ENCODE peak calls at places on chromosome 6, in nine cellular contexts. Q, B, M, L, F, T, P, U and H are unnamed samples.

GRCh38 chr6:168051648-168052047 is 27.4 kb downstream of the FRMD1 start:
- DNase-seq in Q (no peak), B (no peak), M (no peak), L (no peak), F (no peak), T (no peak), P (no peak), U (no peak), H (no peak)

GRCh38 chr6:21769405-21769851 is 175.9 kb downstream of the SOX4 start:
- DNase-seq in Q (peak; percentile 49), B (no peak), M (no peak), L (no peak), F (peak; percentile 82), T (no peak), P (no peak), U (no peak), H (no peak)

GRCh38 chr6:13432526-13433218 is 54.7 kb downstream of the GFOD1 start:
- DNase-seq in Q (no peak), B (no peak), M (no peak), L (no peak), F (peak; percentile 42), T (no peak), P (no peak), U (no peak), H (no peak)

GRCh38 chr6:44504321-44504761 is 116.8 kb downstream of the CDC5L start:
- DNase-seq in Q (no peak), B (no peak), M (no peak), L (no peak), F (no peak), T (no peak), P (no peak), U (no peak), H (no peak)

GRCh38 chr6:27507041-27507956 is 34.4 kb upstream of the ZNF184 start:
- DNase-seq in Q (peak; percentile 25), B (no peak), M (no peak), L (no peak), F (no peak), T (no peak), P (no peak), U (no peak), H (no peak)

GRCh38 chr6:163151212-163151611 is 263.3 kb upstream of the QKI start:
- DNase-seq in Q (no peak), B (no peak), M (no peak), L (no peak), F (no peak), T (no peak), P (no peak), U (no peak), H (no peak)

GRCh38 chr6:113969888-113970807 is 800 bp downstream of the HDAC2 start:
- DNase-seq in Q (peak; percentile 60), B (peak; percentile 53), M (peak; percentile 35), L (peak; percentile 65), F (peak; percentile 69), T (peak; percentile 15), P (peak; percentile 63), U (peak; percentile 74), H (peak; percentile 56)

GRCh38 chr6:51025082-51025777 is 206.6 kb downstream of the TFAP2B start:
- DNase-seq in Q (peak; percentile 72), B (no peak), M (no peak), L (no peak), F (no peak), T (no peak), P (no peak), U (no peak), H (no peak)

GRCh38 chr6:1103027-1103426 is 208.9 kb upstream of the FOXQ1 start:
- DNase-seq in Q (no peak), B (no peak), M (no peak), L (no peak), F (peak; percentile 59), T (no peak), P (no peak), U (no peak), H (no peak)

DNA sequence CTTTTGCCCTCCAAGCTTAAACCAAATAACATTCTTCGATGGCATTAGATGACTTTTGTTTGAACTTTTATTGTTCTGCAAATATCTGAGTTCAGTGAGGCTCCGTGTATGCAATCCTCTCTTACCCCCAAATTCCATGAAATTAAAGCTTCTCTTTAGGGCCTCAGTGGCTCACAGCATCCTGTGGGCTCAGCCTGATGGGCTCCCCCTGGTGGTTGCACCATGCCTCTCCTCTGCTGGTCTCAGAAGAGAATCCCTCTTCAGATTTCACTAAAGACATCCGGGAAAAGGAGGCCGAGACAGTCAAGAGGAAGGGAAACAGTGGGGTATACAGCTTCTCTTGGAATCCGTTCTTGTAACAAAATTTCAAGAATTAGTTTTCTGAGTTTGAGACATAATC is 331.6 kb upstream of the NT5E start:
- DNase-seq in Q (no peak), B (no peak), M (no peak), L (no peak), F (no peak), T (no peak), P (no peak), U (no peak), H (no peak)
- TF ChIP-seq CTCF in Q (no peak), B (no peak), M (no peak), L (no peak), F (no peak), T (no peak), P (peak; percentile 42), U (no peak), H (no peak)

GRCh38 chr6:52046456-52046855 is 41.0 kb downstream of the PKHD1 start:
- DNase-seq in Q (no peak), B (no peak), M (no peak), L (no peak), F (no peak), T (no peak), P (no peak), U (no peak), H (no peak)

GRCh38 chr6:52050051-52050405 is 37.4 kb downstream of the PKHD1 start:
- DNase-seq in Q (no peak), B (no peak), M (no peak), L (no peak), F (no peak), T (no peak), P (no peak), U (no peak), H (no peak)

GRCh38 chr6:52045033-52045432 is 42.4 kb downstream of the PKHD1 start:
- DNase-seq in Q (no peak), B (no peak), M (no peak), L (no peak), F (no peak), T (no peak), P (no peak), U (no peak), H (no peak)

GRCh38 chr6:52053038-52053704 is 34.2 kb downstream of the PKHD1 start:
- DNase-seq in Q (no peak), B (no peak), M (no peak), L (no peak), F (no peak), T (no peak), P (no peak), U (no peak), H (no peak)

DNA sequence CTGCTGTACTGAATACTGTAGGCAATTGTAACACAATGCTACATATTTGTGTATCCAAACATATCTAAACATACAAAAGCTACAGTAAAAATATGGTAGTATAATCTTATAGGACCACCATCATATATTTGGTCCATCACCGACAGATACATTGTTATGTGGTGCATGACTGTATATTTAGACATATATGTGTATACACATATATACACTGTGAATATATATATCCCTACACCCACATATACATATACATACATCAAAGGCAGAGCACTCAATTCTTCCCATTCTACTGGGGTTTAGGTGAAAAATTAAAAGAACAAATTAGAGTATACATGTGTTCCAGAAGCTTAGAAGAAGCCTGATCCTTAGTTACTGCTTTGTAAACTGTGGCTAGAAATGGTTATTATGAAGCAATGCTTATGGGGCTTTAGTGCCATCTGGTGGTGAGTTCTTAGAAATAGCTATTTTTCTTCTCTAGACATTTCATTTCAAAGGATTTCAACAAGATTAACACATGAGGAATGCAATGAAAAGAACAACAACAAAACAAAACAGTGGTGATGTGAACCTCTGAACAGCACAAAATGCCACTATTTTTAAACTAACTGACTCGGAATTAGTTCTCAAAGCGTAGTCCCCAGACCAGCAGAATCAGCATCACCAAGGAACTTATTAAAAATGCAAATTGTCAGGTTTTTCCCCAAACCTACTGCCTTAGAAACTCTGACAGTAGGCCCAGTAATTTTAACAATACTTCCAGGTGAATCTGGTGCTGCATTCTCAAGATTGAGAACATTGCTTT is 38.0 kb downstream of the PKHD1 start:
- DNase-seq in Q (peak; percentile 48), B (no peak), M (no peak), L (peak; percentile 20), F (peak; percentile 45), T (no peak), P (peak; percentile 60), U (no peak), H (no peak)
- TF ChIP-seq CTCF in Q (peak; percentile 65), B (peak; percentile 84), M (no peak), L (peak; percentile 59), F (peak; percentile 57), T (peak; percentile 69), P (peak; percentile 93), U (no peak), H (peak; percentile 42)

GRCh38 chr6:132765560-132765959 is 7.9 kb upstream of the VNN2 start:
- DNase-seq in Q (no peak), B (no peak), M (no peak), L (no peak), F (no peak), T (no peak), P (no peak), U (no peak), H (no peak)

GRCh38 chr6:132763269-132763668 is 5.6 kb upstream of the VNN2 start:
- DNase-seq in Q (no peak), B (peak; percentile 41), M (no peak), L (no peak), F (peak; percentile 2), T (no peak), P (peak; percentile 83), U (no peak), H (no peak)

GRCh38 chr6:132764370-132764769 is 6.7 kb upstream of the VNN2 start:
- DNase-seq in Q (peak; percentile 97), B (no peak), M (no peak), L (no peak), F (peak; percentile 93), T (peak; percentile 66), P (no peak), U (no peak), H (peak; percentile 56)

DNA sequence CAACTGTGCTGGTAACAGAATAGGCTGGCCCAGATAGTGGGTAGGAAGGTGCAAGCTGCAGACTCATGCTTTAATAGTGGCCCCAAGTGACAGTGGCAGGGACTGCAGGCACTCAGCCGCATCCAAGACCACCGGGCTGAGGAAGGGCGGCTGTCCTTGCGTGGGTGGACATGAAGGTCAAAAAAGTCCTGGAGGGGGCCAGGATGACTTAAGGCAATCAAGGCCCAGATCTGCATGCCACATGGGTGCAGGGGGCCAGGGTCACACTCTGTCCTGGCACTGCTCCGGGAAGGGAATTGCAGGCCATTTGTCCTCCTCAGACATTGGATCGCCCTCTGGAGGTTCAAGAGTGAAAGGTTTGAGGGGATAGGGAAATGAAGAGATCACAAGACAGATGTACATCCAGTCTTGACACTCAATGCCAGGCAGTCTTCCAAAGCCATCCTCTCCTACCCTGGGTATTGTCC is 10.4 kb upstream of the VNN2 start:
- DNase-seq in Q (peak; percentile 74), B (no peak), M (no peak), L (peak; percentile 52), F (peak; percentile 31), T (no peak), P (peak; percentile 59), U (no peak), H (peak; percentile 44)
- TF ChIP-seq CTCF in Q (peak; percentile 61), B (peak; percentile 27), M (no peak), L (peak; percentile 71), F (peak; percentile 21), T (peak; percentile 30), P (peak; percentile 88), U (no peak), H (peak; percentile 84)

GRCh38 chr6:139109558-139109957 is 25.3 kb upstream of the HECA start:
- DNase-seq in Q (no peak), B (no peak), M (no peak), L (peak; percentile 29), F (peak; percentile 46), T (no peak), P (peak; percentile 45), U (no peak), H (no peak)
- TF ChIP-seq CTCF in Q (no peak), B (peak; percentile 26), M (no peak), L (no peak), F (peak; percentile 19), T (no peak), P (peak; percentile 67), U (no peak), H (no peak)